ENCODE peak calls at places on chromosome 22, in four cellular contexts. T is right cardiac atrium, M is EH, U is HS-27A. W is an unnamed sample.

GRCh38 chr22:19080853-19081252 is 41.4 kb downstream of the DGCR2 start:
- DNase-seq in T (no peak), M (no peak), U (no peak), W (no peak)

GRCh38 chr22:24996420-24996952 is 44.0 kb downstream of the KIAA1671 start:
- DNase-seq in T (peak; percentile 45), M (no peak), U (peak; percentile 50), W (no peak)

GRCh38 chr22:31647516-31647915 is 14.5 kb downstream of the PISD start:
- DNase-seq in T (no peak), M (peak; percentile 88), U (no peak), W (no peak)

GRCh38 chr22:21990449-21991308 is 8.1 kb upstream of the TOP3B start:
- DNase-seq in T (no peak), M (no peak), U (no peak), W (no peak)

GRCh38 chr22:37167176-37167980 is 17.7 kb upstream of the IL2RB start:
- DNase-seq in T (peak; percentile 15), M (no peak), U (no peak), W (peak; percentile 16)

GRCh38 chr22:18083406-18083805 is 5.6 kb downstream of the PEX26 start:
- DNase-seq in T (no peak), M (no peak), U (no peak), W (no peak)

GRCh38 chr22:43889366-43890253 is 2.2 kb downstream of the PNPLA5 start:
- DNase-seq in T (no peak), M (peak; percentile 51), U (no peak), W (no peak)

GRCh38 chr22:34414467-34415440 is 494.5 kb upstream of the LARGE1 start:
- DNase-seq in T (no peak), M (peak; percentile 22), U (no peak), W (no peak)

GRCh38 chr22:50467773-50468440 is 6.9 kb downstream of the SBF1 start:
- DNase-seq in T (no peak), M (no peak), U (no peak), W (no peak)

GRCh38 chr22:29947410-29948387 is 64.7 kb downstream of the MTMR3 start:
- DNase-seq in T (no peak), M (peak; percentile 54), U (no peak), W (no peak)

GRCh38 chr22:46368422-46368821 is 32.9 kb downstream of the TRMU start:
- DNase-seq in T (peak; percentile 3), M (no peak), U (no peak), W (no peak)

W was measured in left ventricle myocardium inferior.